ENCODE peak calls at places on chromosomes 5 and 9, in eight cellular contexts. One of them, this sample, is unnamed.

GRCh38 chr9:7980691-7981289 is 181.2 kb upstream of the DMAC1 start:
- DNase-seq in body of pancreas: no peak
- DNase-seq in uterus: no peak
- DNase-seq in GM23338: no peak
- DNase-seq in neural progenitor cell: no peak
- DNase-seq in heart left ventricle: no peak
- DNase-seq in IMR-90: no peak
- DNase-seq in pancreas: no peak
- DNase-seq in this sample: no peak

GRCh38 chr5:137254153-137254552 is 245.0 kb downstream of the SPOCK1 start:
- DNase-seq in IMR-90: peak; percentile 19
- DNase-seq in GM23338: no peak
- DNase-seq in pancreas: no peak
- DNase-seq in uterus: peak; percentile 45
- DNase-seq in neural progenitor cell: no peak
- DNase-seq in body of pancreas: peak; percentile 13
- DNase-seq in heart left ventricle: no peak
- DNase-seq in this sample: no peak

GRCh38 chr9:77743381-77743780 is 95.3 kb upstream of the GNA14 start:
- DNase-seq in GM23338: no peak
- DNase-seq in uterus: no peak
- DNase-seq in pancreas: no peak
- DNase-seq in IMR-90: peak; percentile 75
- DNase-seq in body of pancreas: no peak
- DNase-seq in heart left ventricle: no peak
- DNase-seq in neural progenitor cell: no peak
- DNase-seq in this sample: no peak

GRCh38 chr5:170565077-170565476 is 61.3 kb downstream of the KCNIP1 start:
- DNase-seq in IMR-90: no peak
- DNase-seq in neural progenitor cell: no peak
- DNase-seq in uterus: no peak
- DNase-seq in body of pancreas: peak; percentile 18
- DNase-seq in GM23338: no peak
- DNase-seq in pancreas: no peak
- DNase-seq in heart left ventricle: no peak
- DNase-seq in this sample: no peak

GRCh38 chr5:132439521-132440206 is 50.9 kb downstream of the IRF1 start:
- DNase-seq in uterus: peak; percentile 89
- DNase-seq in body of pancreas: peak; percentile 65
- DNase-seq in IMR-90: peak; percentile 97
- DNase-seq in pancreas: no peak
- DNase-seq in heart left ventricle: peak; percentile 86
- DNase-seq in GM23338: no peak
- DNase-seq in neural progenitor cell: no peak
- DNase-seq in this sample: no peak

GRCh38 chr5:136058031-136058971 is 29.5 kb downstream of the TGFBI start:
- DNase-seq in uterus: peak; percentile 83
- DNase-seq in heart left ventricle: peak; percentile 85
- DNase-seq in GM23338: peak; percentile 72
- DNase-seq in body of pancreas: peak; percentile 52
- DNase-seq in neural progenitor cell: peak; percentile 36
- DNase-seq in pancreas: peak; percentile 55
- DNase-seq in IMR-90: peak; percentile 100
- DNase-seq in this sample: no peak

GRCh38 chr9:18795947-18796705 is 236.9 kb downstream of the SAXO1 start:
- DNase-seq in heart left ventricle: no peak
- DNase-seq in uterus: no peak
- DNase-seq in IMR-90: peak; percentile 61
- DNase-seq in neural progenitor cell: peak; percentile 45
- DNase-seq in body of pancreas: no peak
- DNase-seq in GM23338: no peak
- DNase-seq in pancreas: no peak
- DNase-seq in this sample: no peak

GRCh38 chr5:73955447-73955846 is 329.5 kb downstream of the ARHGEF28 start:
- DNase-seq in GM23338: no peak
- DNase-seq in heart left ventricle: no peak
- DNase-seq in IMR-90: no peak
- DNase-seq in uterus: no peak
- DNase-seq in body of pancreas: no peak
- DNase-seq in neural progenitor cell: no peak
- DNase-seq in pancreas: no peak
- DNase-seq in this sample: no peak

GRCh38 chr5:177499842-177500241 is 2.4 kb upstream of the PDLIM7 start:
- DNase-seq in neural progenitor cell: no peak
- DNase-seq in uterus: no peak
- DNase-seq in IMR-90: no peak
- DNase-seq in pancreas: no peak
- DNase-seq in heart left ventricle: no peak
- DNase-seq in GM23338: no peak
- DNase-seq in body of pancreas: no peak
- DNase-seq in this sample: no peak

GRCh38 chr5:72166070-72166979 is 59.0 kb downstream of the MAP1B start:
- DNase-seq in pancreas: no peak
- DNase-seq in heart left ventricle: peak; percentile 54
- DNase-seq in neural progenitor cell: peak; percentile 80
- DNase-seq in GM23338: peak; percentile 53
- DNase-seq in IMR-90: peak; percentile 51
- DNase-seq in body of pancreas: peak; percentile 27
- DNase-seq in uterus: peak; percentile 52
- DNase-seq in this sample: no peak

GRCh38 chr9:110996436-110997224 is 41.6 kb downstream of the LPAR1 start:
- DNase-seq in body of pancreas: peak; percentile 39
- DNase-seq in heart left ventricle: peak; percentile 52
- DNase-seq in IMR-90: peak; percentile 82
- DNase-seq in uterus: peak; percentile 56
- DNase-seq in pancreas: no peak
- DNase-seq in GM23338: no peak
- DNase-seq in neural progenitor cell: no peak
- DNase-seq in this sample: no peak

GRCh38 chr9:128389395-128390149 is 18.4 kb downstream of the URM1 start:
- DNase-seq in uterus: no peak
- DNase-seq in GM23338: peak; percentile 58
- DNase-seq in body of pancreas: no peak
- DNase-seq in neural progenitor cell: no peak
- DNase-seq in IMR-90: no peak
- DNase-seq in heart left ventricle: no peak
- DNase-seq in pancreas: no peak
- DNase-seq in this sample: peak; percentile 63

GRCh38 chr5:173283318-173284288 is 44.6 kb downstream of the STC2 start:
- DNase-seq in heart left ventricle: peak; percentile 87
- DNase-seq in uterus: peak; percentile 24
- DNase-seq in body of pancreas: peak; percentile 85
- DNase-seq in pancreas: peak; percentile 84
- DNase-seq in neural progenitor cell: peak; percentile 85
- DNase-seq in IMR-90: peak; percentile 49
- DNase-seq in GM23338: peak; percentile 93
- DNase-seq in this sample: peak; percentile 85

GRCh38 chr5:135886136-135886535 is 9.5 kb downstream of the IL9 start:
- DNase-seq in uterus: no peak
- DNase-seq in pancreas: no peak
- DNase-seq in heart left ventricle: no peak
- DNase-seq in body of pancreas: no peak
- DNase-seq in neural progenitor cell: no peak
- DNase-seq in GM23338: peak; percentile 11
- DNase-seq in IMR-90: no peak
- DNase-seq in this sample: no peak

GRCh38 chr5:127216906-127217675 is 73.5 kb upstream of the MEGF10 start:
- DNase-seq in IMR-90: no peak
- DNase-seq in heart left ventricle: no peak
- DNase-seq in GM23338: peak; percentile 21
- DNase-seq in pancreas: no peak
- DNase-seq in uterus: no peak
- DNase-seq in body of pancreas: no peak
- DNase-seq in neural progenitor cell: peak; percentile 43
- DNase-seq in this sample: no peak

GRCh38 chr5:140342287-140342686 is 4.1 kb downstream of the HBEGF start:
- DNase-seq in heart left ventricle: no peak
- DNase-seq in GM23338: no peak
- DNase-seq in pancreas: no peak
- DNase-seq in IMR-90: no peak
- DNase-seq in neural progenitor cell: no peak
- DNase-seq in uterus: no peak
- DNase-seq in body of pancreas: peak; percentile 60
- DNase-seq in this sample: no peak

GRCh38 chr9:124005372-124005771 is 6.2 kb upstream of the LHX2 start:
- DNase-seq in uterus: no peak
- DNase-seq in GM23338: peak; percentile 93
- DNase-seq in IMR-90: no peak
- DNase-seq in neural progenitor cell: peak; percentile 71
- DNase-seq in pancreas: no peak
- DNase-seq in heart left ventricle: no peak
- DNase-seq in body of pancreas: no peak
- DNase-seq in this sample: no peak

GRCh38 chr9:90112791-90113190 is 508.0 kb downstream of the GADD45G start:
- DNase-seq in IMR-90: peak; percentile 5
- DNase-seq in neural progenitor cell: no peak
- DNase-seq in pancreas: no peak
- DNase-seq in GM23338: no peak
- DNase-seq in uterus: no peak
- DNase-seq in heart left ventricle: no peak
- DNase-seq in body of pancreas: no peak
- DNase-seq in this sample: no peak

GRCh38 chr5:65461490-65461889 is 20.2 kb downstream of the ADAMTS6 start:
- DNase-seq in neural progenitor cell: no peak
- DNase-seq in heart left ventricle: no peak
- DNase-seq in GM23338: no peak
- DNase-seq in pancreas: no peak
- DNase-seq in body of pancreas: no peak
- DNase-seq in IMR-90: no peak
- DNase-seq in uterus: no peak
- DNase-seq in this sample: no peak

GRCh38 chr5:65459995-65460394 is 21.7 kb downstream of the ADAMTS6 start:
- DNase-seq in GM23338: no peak
- DNase-seq in neural progenitor cell: no peak
- DNase-seq in IMR-90: no peak
- DNase-seq in uterus: no peak
- DNase-seq in pancreas: no peak
- DNase-seq in heart left ventricle: no peak
- DNase-seq in body of pancreas: no peak
- DNase-seq in this sample: no peak

DNA sequence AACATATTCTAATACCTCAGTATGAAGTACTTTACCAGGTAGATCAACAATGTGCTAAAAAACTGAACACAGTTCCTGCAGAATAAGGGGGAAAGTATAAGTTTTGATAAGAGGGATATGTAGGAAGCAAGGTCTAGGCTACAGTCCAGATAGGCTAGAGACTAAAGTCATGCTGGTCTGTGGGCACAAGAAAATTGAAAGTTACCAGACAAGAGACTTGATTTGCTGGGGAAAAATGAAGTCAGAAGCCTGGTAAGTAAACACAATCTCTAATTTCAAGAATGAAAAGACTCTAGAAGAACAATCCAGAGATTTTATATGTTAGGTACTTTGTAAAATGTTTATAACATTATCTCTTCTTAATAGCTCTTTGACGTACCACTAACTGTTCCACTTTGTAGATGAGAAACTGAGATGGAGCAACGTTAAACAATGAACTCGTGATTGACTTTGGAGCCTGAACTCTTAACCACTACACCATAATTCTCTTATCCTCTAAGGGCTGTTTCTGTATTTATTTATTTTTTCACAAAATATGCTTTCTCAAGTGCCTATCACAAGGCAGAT is 19.5 kb downstream of the ADAMTS6 start:
- DNase-seq in uterus: no peak
- DNase-seq in GM23338: no peak
- DNase-seq in heart left ventricle: no peak
- DNase-seq in pancreas: no peak
- DNase-seq in neural progenitor cell: no peak
- DNase-seq in body of pancreas: no peak
- DNase-seq in IMR-90: peak; percentile 44
- DNase-seq in this sample: no peak
- TF ChIP-seq CTCF in uterus: no peak
- TF ChIP-seq CTCF in GM23338: no peak
- TF ChIP-seq CTCF in heart left ventricle: no peak
- TF ChIP-seq CTCF in pancreas: no peak
- TF ChIP-seq CTCF in neural progenitor cell: no peak
- TF ChIP-seq CTCF in body of pancreas: no peak
- TF ChIP-seq CTCF in IMR-90: no peak
- TF ChIP-seq CTCF in this sample: no peak

GRCh38 chr5:112795342-112795741 is 57.7 kb downstream of the APC start:
- DNase-seq in uterus: no peak
- DNase-seq in body of pancreas: no peak
- DNase-seq in pancreas: no peak
- DNase-seq in IMR-90: no peak
- DNase-seq in neural progenitor cell: no peak
- DNase-seq in GM23338: peak; percentile 48
- DNase-seq in heart left ventricle: no peak
- DNase-seq in this sample: no peak
- H3K27ac ChIP-seq in uterus: no peak overlapping the region
- H3K27ac ChIP-seq in body of pancreas: no peak overlapping the region
- H3K27ac ChIP-seq in pancreas: no peak overlapping the region
- H3K27ac ChIP-seq in IMR-90: no peak overlapping the region
- H3K27ac ChIP-seq in neural progenitor cell: no peak overlapping the region
- H3K27ac ChIP-seq in GM23338: peak overlapping the region; percentile 90
- H3K27ac ChIP-seq in heart left ventricle: no peak overlapping the region
- H3K27ac ChIP-seq in this sample: no peak overlapping the region

GRCh38 chr9:129405089-129405830 is 215.6 kb downstream of the C9orf50 start:
- DNase-seq in body of pancreas: no peak
- DNase-seq in IMR-90: peak; percentile 83
- DNase-seq in heart left ventricle: no peak
- DNase-seq in neural progenitor cell: no peak
- DNase-seq in pancreas: no peak
- DNase-seq in uterus: no peak
- DNase-seq in GM23338: no peak
- DNase-seq in this sample: peak; percentile 24
- H3K4me1 ChIP-seq in body of pancreas: peaks cover 15% of the 10 kb centered on the region
- H3K4me1 ChIP-seq in IMR-90: peaks cover 16% of the 10 kb centered on the region
- H3K4me1 ChIP-seq in heart left ventricle: peaks cover 12% of the 10 kb centered on the region
- H3K4me1 ChIP-seq in neural progenitor cell: peaks cover 36% of the 10 kb centered on the region
- H3K4me1 ChIP-seq in pancreas: no peaks in the 10 kb centered on the region
- H3K4me1 ChIP-seq in uterus: peaks cover 4% of the 10 kb centered on the region
- H3K4me1 ChIP-seq in GM23338: peaks cover 5% of the 10 kb centered on the region
- H3K4me1 ChIP-seq in this sample: peaks cover 4% of the 10 kb centered on the region

GRCh38 chr5:141477169-141477568 is 1.4 kb downstream of the PCDHGC3 start:
- DNase-seq in uterus: no peak
- DNase-seq in pancreas: no peak
- DNase-seq in body of pancreas: no peak
- DNase-seq in heart left ventricle: no peak
- DNase-seq in GM23338: no peak
- DNase-seq in neural progenitor cell: no peak
- DNase-seq in IMR-90: no peak
- DNase-seq in this sample: no peak

GRCh38 chr5:141477815-141478214 is 2.0 kb downstream of the PCDHGC3 start:
- DNase-seq in GM23338: no peak
- DNase-seq in pancreas: no peak
- DNase-seq in neural progenitor cell: no peak
- DNase-seq in heart left ventricle: no peak
- DNase-seq in body of pancreas: no peak
- DNase-seq in IMR-90: no peak
- DNase-seq in uterus: no peak
- DNase-seq in this sample: no peak

GRCh38 chr5:141479776-141480175 is 4.0 kb downstream of the PCDHGC3 start:
- DNase-seq in GM23338: no peak
- DNase-seq in uterus: no peak
- DNase-seq in IMR-90: peak; percentile 33
- DNase-seq in body of pancreas: no peak
- DNase-seq in neural progenitor cell: no peak
- DNase-seq in heart left ventricle: no peak
- DNase-seq in pancreas: no peak
- DNase-seq in this sample: no peak

GRCh38 chr5:141476132-141476909 is 555 bp downstream of the PCDHGC3 start:
- DNase-seq in IMR-90: peak; percentile 85
- DNase-seq in body of pancreas: peak; percentile 60
- DNase-seq in heart left ventricle: peak; percentile 45
- DNase-seq in uterus: peak; percentile 70
- DNase-seq in pancreas: peak; percentile 47
- DNase-seq in neural progenitor cell: peak; percentile 75
- DNase-seq in GM23338: peak; percentile 64
- DNase-seq in this sample: peak; percentile 61

GRCh38 chr5:141478321-141478945 is 2.7 kb downstream of the PCDHGC3 start:
- DNase-seq in pancreas: peak; percentile 83
- DNase-seq in uterus: peak; percentile 41
- DNase-seq in body of pancreas: peak; percentile 87
- DNase-seq in neural progenitor cell: no peak
- DNase-seq in IMR-90: peak; percentile 52
- DNase-seq in GM23338: peak; percentile 91
- DNase-seq in heart left ventricle: no peak
- DNase-seq in this sample: peak; percentile 87
- TF ChIP-seq CTCF in pancreas: no peak
- TF ChIP-seq CTCF in uterus: no peak
- TF ChIP-seq CTCF in body of pancreas: peak; percentile 57
- TF ChIP-seq CTCF in neural progenitor cell: peak; percentile 31
- TF ChIP-seq CTCF in IMR-90: no peak
- TF ChIP-seq CTCF in GM23338: peak; percentile 86
- TF ChIP-seq CTCF in heart left ventricle: no peak
- TF ChIP-seq CTCF in this sample: peak; percentile 36